ENCODE peak calls at places on chromosomes 13 and 19, in eight cellular contexts. One of them, this sample, is unnamed.
A peak's percentile ranks its signal among the peaks of the same experiment; 100 is the strongest.

GRCh38 chr13:62387642-62388041 is 972.0 kb upstream of the PCDH20 start:
- DNase-seq in NCI-H2107: no peak
- DNase-seq in HEK293T: peak; percentile 46
- DNase-seq in aorta: no peak
- DNase-seq in activated CD8-positive, alpha-beta memory T cell treated with anti-CD3 and anti-CD28 coated beads, Interleukin-2, amount 50 U/mL, for 4 hours: no peak
- DNase-seq in left ventricle myocardium superior: no peak
- DNase-seq in stimulated activated naive CD8-positive, alpha-beta T cell treated with anti-CD3 and anti-CD28 coated beads, Interleukin-15, Interleukin-2, amounts not matched to agents 100 U/mL and 50 U/mL, for 24 hours: no peak
- DNase-seq in kidney glomerular epithelial cell: no peak
- DNase-seq in this sample: no peak

GRCh38 chr19:38266981-38267597 is 2.7 kb downstream of the SPINT2 start:
- DNase-seq in NCI-H2107: no peak
- DNase-seq in HEK293T: no peak
- DNase-seq in aorta: no peak
- DNase-seq in activated CD8-positive, alpha-beta memory T cell treated with anti-CD3 and anti-CD28 coated beads, Interleukin-2, amount 50 U/mL, for 4 hours: no peak
- DNase-seq in left ventricle myocardium superior: no peak
- DNase-seq in stimulated activated naive CD8-positive, alpha-beta T cell treated with anti-CD3 and anti-CD28 coated beads, Interleukin-15, Interleukin-2, amounts not matched to agents 100 U/mL and 50 U/mL, for 24 hours: no peak
- DNase-seq in kidney glomerular epithelial cell: peak; percentile 89
- DNase-seq in this sample: no peak

GRCh38 chr13:55307909-55308308 is 1832.8 kb upstream of the PRR20A start:
- DNase-seq in NCI-H2107: no peak
- DNase-seq in HEK293T: no peak
- DNase-seq in aorta: no peak
- DNase-seq in activated CD8-positive, alpha-beta memory T cell treated with anti-CD3 and anti-CD28 coated beads, Interleukin-2, amount 50 U/mL, for 4 hours: no peak
- DNase-seq in left ventricle myocardium superior: no peak
- DNase-seq in stimulated activated naive CD8-positive, alpha-beta T cell treated with anti-CD3 and anti-CD28 coated beads, Interleukin-15, Interleukin-2, amounts not matched to agents 100 U/mL and 50 U/mL, for 24 hours: no peak
- DNase-seq in kidney glomerular epithelial cell: no peak
- DNase-seq in this sample: no peak

GRCh38 chr13:110868631-110869165 is 46.2 kb downstream of the ANKRD10 start:
- DNase-seq in NCI-H2107: no peak
- DNase-seq in HEK293T: no peak
- DNase-seq in aorta: no peak
- DNase-seq in activated CD8-positive, alpha-beta memory T cell treated with anti-CD3 and anti-CD28 coated beads, Interleukin-2, amount 50 U/mL, for 4 hours: no peak
- DNase-seq in left ventricle myocardium superior: no peak
- DNase-seq in stimulated activated naive CD8-positive, alpha-beta T cell treated with anti-CD3 and anti-CD28 coated beads, Interleukin-15, Interleukin-2, amounts not matched to agents 100 U/mL and 50 U/mL, for 24 hours: no peak
- DNase-seq in kidney glomerular epithelial cell: no peak
- DNase-seq in this sample: no peak

GRCh38 chr13:59374720-59375119 is 789.0 kb downstream of the DIAPH3 start:
- DNase-seq in NCI-H2107: no peak
- DNase-seq in HEK293T: no peak
- DNase-seq in aorta: no peak
- DNase-seq in activated CD8-positive, alpha-beta memory T cell treated with anti-CD3 and anti-CD28 coated beads, Interleukin-2, amount 50 U/mL, for 4 hours: no peak
- DNase-seq in left ventricle myocardium superior: no peak
- DNase-seq in stimulated activated naive CD8-positive, alpha-beta T cell treated with anti-CD3 and anti-CD28 coated beads, Interleukin-15, Interleukin-2, amounts not matched to agents 100 U/mL and 50 U/mL, for 24 hours: no peak
- DNase-seq in kidney glomerular epithelial cell: no peak
- DNase-seq in this sample: no peak

GRCh38 chr19:42091300-42092266 is 15.6 kb downstream of the ZNF574 start:
- DNase-seq in NCI-H2107: no peak
- DNase-seq in HEK293T: no peak
- DNase-seq in aorta: no peak
- DNase-seq in activated CD8-positive, alpha-beta memory T cell treated with anti-CD3 and anti-CD28 coated beads, Interleukin-2, amount 50 U/mL, for 4 hours: no peak
- DNase-seq in left ventricle myocardium superior: no peak
- DNase-seq in stimulated activated naive CD8-positive, alpha-beta T cell treated with anti-CD3 and anti-CD28 coated beads, Interleukin-15, Interleukin-2, amounts not matched to agents 100 U/mL and 50 U/mL, for 24 hours: no peak
- DNase-seq in kidney glomerular epithelial cell: no peak
- DNase-seq in this sample: no peak

GRCh38 chr19:29967623-29968022 is 25.6 kb downstream of the URI1 start:
- DNase-seq in NCI-H2107: no peak
- DNase-seq in HEK293T: no peak
- DNase-seq in aorta: no peak
- DNase-seq in activated CD8-positive, alpha-beta memory T cell treated with anti-CD3 and anti-CD28 coated beads, Interleukin-2, amount 50 U/mL, for 4 hours: no peak
- DNase-seq in left ventricle myocardium superior: no peak
- DNase-seq in stimulated activated naive CD8-positive, alpha-beta T cell treated with anti-CD3 and anti-CD28 coated beads, Interleukin-15, Interleukin-2, amounts not matched to agents 100 U/mL and 50 U/mL, for 24 hours: no peak
- DNase-seq in kidney glomerular epithelial cell: no peak
- DNase-seq in this sample: no peak

GRCh38 chr19:17078920-17079709 is 3.5 kb downstream of the MYO9B start:
- DNase-seq in NCI-H2107: no peak
- DNase-seq in HEK293T: no peak
- DNase-seq in aorta: no peak
- DNase-seq in activated CD8-positive, alpha-beta memory T cell treated with anti-CD3 and anti-CD28 coated beads, Interleukin-2, amount 50 U/mL, for 4 hours: no peak
- DNase-seq in left ventricle myocardium superior: no peak
- DNase-seq in stimulated activated naive CD8-positive, alpha-beta T cell treated with anti-CD3 and anti-CD28 coated beads, Interleukin-15, Interleukin-2, amounts not matched to agents 100 U/mL and 50 U/mL, for 24 hours: no peak
- DNase-seq in kidney glomerular epithelial cell: peak; percentile 50
- DNase-seq in this sample: no peak

GRCh38 chr19:17376935-17377600 is at the start of gene PLVAP:
- DNase-seq in NCI-H2107: no peak
- DNase-seq in HEK293T: no peak
- DNase-seq in aorta: no peak
- DNase-seq in activated CD8-positive, alpha-beta memory T cell treated with anti-CD3 and anti-CD28 coated beads, Interleukin-2, amount 50 U/mL, for 4 hours: no peak
- DNase-seq in left ventricle myocardium superior: peak; percentile 39
- DNase-seq in stimulated activated naive CD8-positive, alpha-beta T cell treated with anti-CD3 and anti-CD28 coated beads, Interleukin-15, Interleukin-2, amounts not matched to agents 100 U/mL and 50 U/mL, for 24 hours: no peak
- DNase-seq in kidney glomerular epithelial cell: no peak
- DNase-seq in this sample: no peak

GRCh38 chr19:15124572-15125231 is 17.5 kb downstream of the SYDE1 start:
- DNase-seq in NCI-H2107: no peak
- DNase-seq in HEK293T: no peak
- DNase-seq in aorta: peak; percentile 91
- DNase-seq in activated CD8-positive, alpha-beta memory T cell treated with anti-CD3 and anti-CD28 coated beads, Interleukin-2, amount 50 U/mL, for 4 hours: no peak
- DNase-seq in left ventricle myocardium superior: no peak
- DNase-seq in stimulated activated naive CD8-positive, alpha-beta T cell treated with anti-CD3 and anti-CD28 coated beads, Interleukin-15, Interleukin-2, amounts not matched to agents 100 U/mL and 50 U/mL, for 24 hours: no peak
- DNase-seq in kidney glomerular epithelial cell: no peak
- DNase-seq in this sample: no peak

GRCh38 chr13:66803013-66803739 is 427.0 kb downstream of the PCDH9 start:
- DNase-seq in NCI-H2107: no peak
- DNase-seq in HEK293T: peak; percentile 68
- DNase-seq in aorta: no peak
- DNase-seq in activated CD8-positive, alpha-beta memory T cell treated with anti-CD3 and anti-CD28 coated beads, Interleukin-2, amount 50 U/mL, for 4 hours: no peak
- DNase-seq in left ventricle myocardium superior: no peak
- DNase-seq in stimulated activated naive CD8-positive, alpha-beta T cell treated with anti-CD3 and anti-CD28 coated beads, Interleukin-15, Interleukin-2, amounts not matched to agents 100 U/mL and 50 U/mL, for 24 hours: no peak
- DNase-seq in kidney glomerular epithelial cell: no peak
- DNase-seq in this sample: no peak

GRCh38 chr13:76023644-76024043 is 387.5 kb downstream of the LMO7 start:
- DNase-seq in NCI-H2107: no peak
- DNase-seq in HEK293T: no peak
- DNase-seq in aorta: no peak
- DNase-seq in activated CD8-positive, alpha-beta memory T cell treated with anti-CD3 and anti-CD28 coated beads, Interleukin-2, amount 50 U/mL, for 4 hours: no peak
- DNase-seq in left ventricle myocardium superior: no peak
- DNase-seq in stimulated activated naive CD8-positive, alpha-beta T cell treated with anti-CD3 and anti-CD28 coated beads, Interleukin-15, Interleukin-2, amounts not matched to agents 100 U/mL and 50 U/mL, for 24 hours: no peak
- DNase-seq in kidney glomerular epithelial cell: no peak
- DNase-seq in this sample: no peak

GRCh38 chr19:38544569-38545315 is 73.0 kb downstream of the MAP4K1 start:
- DNase-seq in NCI-H2107: no peak
- DNase-seq in HEK293T: no peak
- DNase-seq in aorta: no peak
- DNase-seq in activated CD8-positive, alpha-beta memory T cell treated with anti-CD3 and anti-CD28 coated beads, Interleukin-2, amount 50 U/mL, for 4 hours: no peak
- DNase-seq in left ventricle myocardium superior: no peak
- DNase-seq in stimulated activated naive CD8-positive, alpha-beta T cell treated with anti-CD3 and anti-CD28 coated beads, Interleukin-15, Interleukin-2, amounts not matched to agents 100 U/mL and 50 U/mL, for 24 hours: no peak
- DNase-seq in kidney glomerular epithelial cell: no peak
- DNase-seq in this sample: no peak

GRCh38 chr19:34155686-34156085 is 16.6 kb upstream of the LSM14A start:
- DNase-seq in NCI-H2107: no peak
- DNase-seq in HEK293T: no peak
- DNase-seq in aorta: no peak
- DNase-seq in activated CD8-positive, alpha-beta memory T cell treated with anti-CD3 and anti-CD28 coated beads, Interleukin-2, amount 50 U/mL, for 4 hours: no peak
- DNase-seq in left ventricle myocardium superior: no peak
- DNase-seq in stimulated activated naive CD8-positive, alpha-beta T cell treated with anti-CD3 and anti-CD28 coated beads, Interleukin-15, Interleukin-2, amounts not matched to agents 100 U/mL and 50 U/mL, for 24 hours: no peak
- DNase-seq in kidney glomerular epithelial cell: no peak
- DNase-seq in this sample: no peak

GRCh38 chr13:21330126-21330861 is 128.8 kb downstream of the ZDHHC20 start:
- DNase-seq in NCI-H2107: no peak
- DNase-seq in HEK293T: no peak
- DNase-seq in aorta: no peak
- DNase-seq in activated CD8-positive, alpha-beta memory T cell treated with anti-CD3 and anti-CD28 coated beads, Interleukin-2, amount 50 U/mL, for 4 hours: no peak
- DNase-seq in left ventricle myocardium superior: no peak
- DNase-seq in stimulated activated naive CD8-positive, alpha-beta T cell treated with anti-CD3 and anti-CD28 coated beads, Interleukin-15, Interleukin-2, amounts not matched to agents 100 U/mL and 50 U/mL, for 24 hours: no peak
- DNase-seq in kidney glomerular epithelial cell: no peak
- DNase-seq in this sample: no peak

GRCh38 chr13:24063281-24063851 is 97.2 kb upstream of the SPATA13 start:
- DNase-seq in NCI-H2107: no peak
- DNase-seq in HEK293T: no peak
- DNase-seq in aorta: no peak
- DNase-seq in activated CD8-positive, alpha-beta memory T cell treated with anti-CD3 and anti-CD28 coated beads, Interleukin-2, amount 50 U/mL, for 4 hours: no peak
- DNase-seq in left ventricle myocardium superior: no peak
- DNase-seq in stimulated activated naive CD8-positive, alpha-beta T cell treated with anti-CD3 and anti-CD28 coated beads, Interleukin-15, Interleukin-2, amounts not matched to agents 100 U/mL and 50 U/mL, for 24 hours: no peak
- DNase-seq in kidney glomerular epithelial cell: no peak
- DNase-seq in this sample: peak; percentile 1

GRCh38 chr19:57664269-57665127 is 4.2 kb upstream of the ZSCAN4 start:
- DNase-seq in NCI-H2107: no peak
- DNase-seq in HEK293T: peak; percentile 31
- DNase-seq in aorta: peak; percentile 79
- DNase-seq in activated CD8-positive, alpha-beta memory T cell treated with anti-CD3 and anti-CD28 coated beads, Interleukin-2, amount 50 U/mL, for 4 hours: no peak
- DNase-seq in left ventricle myocardium superior: peak; percentile 80
- DNase-seq in stimulated activated naive CD8-positive, alpha-beta T cell treated with anti-CD3 and anti-CD28 coated beads, Interleukin-15, Interleukin-2, amounts not matched to agents 100 U/mL and 50 U/mL, for 24 hours: peak; percentile 9
- DNase-seq in kidney glomerular epithelial cell: peak; percentile 3
- DNase-seq in this sample: no peak

GRCh38 chr19:35555301-35556005 is 8.0 kb downstream of the ATP4A start:
- DNase-seq in NCI-H2107: no peak
- DNase-seq in HEK293T: peak; percentile 54
- DNase-seq in aorta: no peak
- DNase-seq in activated CD8-positive, alpha-beta memory T cell treated with anti-CD3 and anti-CD28 coated beads, Interleukin-2, amount 50 U/mL, for 4 hours: no peak
- DNase-seq in left ventricle myocardium superior: no peak
- DNase-seq in stimulated activated naive CD8-positive, alpha-beta T cell treated with anti-CD3 and anti-CD28 coated beads, Interleukin-15, Interleukin-2, amounts not matched to agents 100 U/mL and 50 U/mL, for 24 hours: no peak
- DNase-seq in kidney glomerular epithelial cell: no peak
- DNase-seq in this sample: no peak

GRCh38 chr19:52214241-52214640 is 24.4 kb downstream of the PPP2R1A start:
- DNase-seq in NCI-H2107: no peak
- DNase-seq in HEK293T: no peak
- DNase-seq in aorta: peak; percentile 39
- DNase-seq in activated CD8-positive, alpha-beta memory T cell treated with anti-CD3 and anti-CD28 coated beads, Interleukin-2, amount 50 U/mL, for 4 hours: no peak
- DNase-seq in left ventricle myocardium superior: no peak
- DNase-seq in stimulated activated naive CD8-positive, alpha-beta T cell treated with anti-CD3 and anti-CD28 coated beads, Interleukin-15, Interleukin-2, amounts not matched to agents 100 U/mL and 50 U/mL, for 24 hours: no peak
- DNase-seq in kidney glomerular epithelial cell: no peak
- DNase-seq in this sample: no peak

GRCh38 chr13:42696191-42696590 is 85.2 kb upstream of the FAM216B start:
- DNase-seq in NCI-H2107: no peak
- DNase-seq in HEK293T: no peak
- DNase-seq in aorta: no peak
- DNase-seq in activated CD8-positive, alpha-beta memory T cell treated with anti-CD3 and anti-CD28 coated beads, Interleukin-2, amount 50 U/mL, for 4 hours: no peak
- DNase-seq in left ventricle myocardium superior: no peak
- DNase-seq in stimulated activated naive CD8-positive, alpha-beta T cell treated with anti-CD3 and anti-CD28 coated beads, Interleukin-15, Interleukin-2, amounts not matched to agents 100 U/mL and 50 U/mL, for 24 hours: no peak
- DNase-seq in kidney glomerular epithelial cell: peak; percentile 76
- DNase-seq in this sample: no peak

GRCh38 chr13:113973218-113974164 is at the start of gene C13orf46:
- DNase-seq in NCI-H2107: no peak
- DNase-seq in HEK293T: no peak
- DNase-seq in aorta: peak; percentile 73
- DNase-seq in activated CD8-positive, alpha-beta memory T cell treated with anti-CD3 and anti-CD28 coated beads, Interleukin-2, amount 50 U/mL, for 4 hours: no peak
- DNase-seq in left ventricle myocardium superior: peak; percentile 25
- DNase-seq in stimulated activated naive CD8-positive, alpha-beta T cell treated with anti-CD3 and anti-CD28 coated beads, Interleukin-15, Interleukin-2, amounts not matched to agents 100 U/mL and 50 U/mL, for 24 hours: no peak
- DNase-seq in kidney glomerular epithelial cell: no peak
- DNase-seq in this sample: no peak

GRCh38 chr19:19514215-19514633 is 1.1 kb downstream of the TSSK6 start:
- DNase-seq in NCI-H2107: no peak
- DNase-seq in HEK293T: no peak
- DNase-seq in aorta: peak; percentile 90
- DNase-seq in activated CD8-positive, alpha-beta memory T cell treated with anti-CD3 and anti-CD28 coated beads, Interleukin-2, amount 50 U/mL, for 4 hours: no peak
- DNase-seq in left ventricle myocardium superior: peak; percentile 90
- DNase-seq in stimulated activated naive CD8-positive, alpha-beta T cell treated with anti-CD3 and anti-CD28 coated beads, Interleukin-15, Interleukin-2, amounts not matched to agents 100 U/mL and 50 U/mL, for 24 hours: peak; percentile 23
- DNase-seq in kidney glomerular epithelial cell: no peak
- DNase-seq in this sample: no peak

GRCh38 chr13:73462241-73462640 is 403.4 kb downstream of the KLF5 start:
- DNase-seq in NCI-H2107: no peak
- DNase-seq in HEK293T: no peak
- DNase-seq in aorta: no peak
- DNase-seq in activated CD8-positive, alpha-beta memory T cell treated with anti-CD3 and anti-CD28 coated beads, Interleukin-2, amount 50 U/mL, for 4 hours: no peak
- DNase-seq in left ventricle myocardium superior: no peak
- DNase-seq in stimulated activated naive CD8-positive, alpha-beta T cell treated with anti-CD3 and anti-CD28 coated beads, Interleukin-15, Interleukin-2, amounts not matched to agents 100 U/mL and 50 U/mL, for 24 hours: no peak
- DNase-seq in kidney glomerular epithelial cell: no peak
- DNase-seq in this sample: no peak

GRCh38 chr19:32581704-32582164 is 744 bp downstream of the PDCD5 start:
- DNase-seq in NCI-H2107: no peak
- DNase-seq in HEK293T: peak; percentile 35
- DNase-seq in aorta: no peak
- DNase-seq in activated CD8-positive, alpha-beta memory T cell treated with anti-CD3 and anti-CD28 coated beads, Interleukin-2, amount 50 U/mL, for 4 hours: no peak
- DNase-seq in left ventricle myocardium superior: peak; percentile 47
- DNase-seq in stimulated activated naive CD8-positive, alpha-beta T cell treated with anti-CD3 and anti-CD28 coated beads, Interleukin-15, Interleukin-2, amounts not matched to agents 100 U/mL and 50 U/mL, for 24 hours: peak; percentile 20
- DNase-seq in kidney glomerular epithelial cell: no peak
- DNase-seq in this sample: peak; percentile 12

GRCh38 chr19:11345122-11345752 is 831 bp downstream of the TMEM205 start:
- DNase-seq in NCI-H2107: no peak
- DNase-seq in HEK293T: no peak
- DNase-seq in aorta: no peak
- DNase-seq in activated CD8-positive, alpha-beta memory T cell treated with anti-CD3 and anti-CD28 coated beads, Interleukin-2, amount 50 U/mL, for 4 hours: no peak
- DNase-seq in left ventricle myocardium superior: no peak
- DNase-seq in stimulated activated naive CD8-positive, alpha-beta T cell treated with anti-CD3 and anti-CD28 coated beads, Interleukin-15, Interleukin-2, amounts not matched to agents 100 U/mL and 50 U/mL, for 24 hours: no peak
- DNase-seq in kidney glomerular epithelial cell: no peak
- DNase-seq in this sample: no peak

GRCh38 chr19:29807178-29807577 is 4.6 kb upstream of the CCNE1 start:
- DNase-seq in NCI-H2107: no peak
- DNase-seq in HEK293T: no peak
- DNase-seq in aorta: peak; percentile 58
- DNase-seq in activated CD8-positive, alpha-beta memory T cell treated with anti-CD3 and anti-CD28 coated beads, Interleukin-2, amount 50 U/mL, for 4 hours: no peak
- DNase-seq in left ventricle myocardium superior: no peak
- DNase-seq in stimulated activated naive CD8-positive, alpha-beta T cell treated with anti-CD3 and anti-CD28 coated beads, Interleukin-15, Interleukin-2, amounts not matched to agents 100 U/mL and 50 U/mL, for 24 hours: no peak
- DNase-seq in kidney glomerular epithelial cell: no peak
- DNase-seq in this sample: no peak

GRCh38 chr19:41413947-41414346 is 13.2 kb downstream of the B3GNT8 start:
- DNase-seq in NCI-H2107: no peak
- DNase-seq in HEK293T: no peak
- DNase-seq in aorta: no peak
- DNase-seq in activated CD8-positive, alpha-beta memory T cell treated with anti-CD3 and anti-CD28 coated beads, Interleukin-2, amount 50 U/mL, for 4 hours: no peak
- DNase-seq in left ventricle myocardium superior: no peak
- DNase-seq in stimulated activated naive CD8-positive, alpha-beta T cell treated with anti-CD3 and anti-CD28 coated beads, Interleukin-15, Interleukin-2, amounts not matched to agents 100 U/mL and 50 U/mL, for 24 hours: no peak
- DNase-seq in kidney glomerular epithelial cell: no peak
- DNase-seq in this sample: no peak

GRCh38 chr13:64871742-64872141 is 2358.4 kb downstream of the PCDH9 start:
- DNase-seq in NCI-H2107: no peak
- DNase-seq in HEK293T: no peak
- DNase-seq in aorta: no peak
- DNase-seq in activated CD8-positive, alpha-beta memory T cell treated with anti-CD3 and anti-CD28 coated beads, Interleukin-2, amount 50 U/mL, for 4 hours: no peak
- DNase-seq in left ventricle myocardium superior: no peak
- DNase-seq in stimulated activated naive CD8-positive, alpha-beta T cell treated with anti-CD3 and anti-CD28 coated beads, Interleukin-15, Interleukin-2, amounts not matched to agents 100 U/mL and 50 U/mL, for 24 hours: no peak
- DNase-seq in kidney glomerular epithelial cell: no peak
- DNase-seq in this sample: no peak

GRCh38 chr19:10784257-10784656 is 51.8 kb downstream of the TMED1 start:
- DNase-seq in NCI-H2107: no peak
- DNase-seq in HEK293T: no peak
- DNase-seq in aorta: no peak
- DNase-seq in activated CD8-positive, alpha-beta memory T cell treated with anti-CD3 and anti-CD28 coated beads, Interleukin-2, amount 50 U/mL, for 4 hours: no peak
- DNase-seq in left ventricle myocardium superior: peak; percentile 56
- DNase-seq in stimulated activated naive CD8-positive, alpha-beta T cell treated with anti-CD3 and anti-CD28 coated beads, Interleukin-15, Interleukin-2, amounts not matched to agents 100 U/mL and 50 U/mL, for 24 hours: no peak
- DNase-seq in kidney glomerular epithelial cell: no peak
- DNase-seq in this sample: no peak

GRCh38 chr19:1469936-1470863 is 8.8 kb downstream of the C19orf25 start:
- DNase-seq in NCI-H2107: no peak
- DNase-seq in HEK293T: peak; percentile 52
- DNase-seq in aorta: no peak
- DNase-seq in activated CD8-positive, alpha-beta memory T cell treated with anti-CD3 and anti-CD28 coated beads, Interleukin-2, amount 50 U/mL, for 4 hours: peak; percentile 72
- DNase-seq in left ventricle myocardium superior: peak; percentile 68
- DNase-seq in stimulated activated naive CD8-positive, alpha-beta T cell treated with anti-CD3 and anti-CD28 coated beads, Interleukin-15, Interleukin-2, amounts not matched to agents 100 U/mL and 50 U/mL, for 24 hours: peak; percentile 75
- DNase-seq in kidney glomerular epithelial cell: no peak
- DNase-seq in this sample: no peak

GRCh38 chr13:113947321-113948033 is 26.4 kb downstream of the C13orf46 start:
- DNase-seq in NCI-H2107: no peak
- DNase-seq in HEK293T: no peak
- DNase-seq in aorta: peak; percentile 87
- DNase-seq in activated CD8-positive, alpha-beta memory T cell treated with anti-CD3 and anti-CD28 coated beads, Interleukin-2, amount 50 U/mL, for 4 hours: no peak
- DNase-seq in left ventricle myocardium superior: peak; percentile 72
- DNase-seq in stimulated activated naive CD8-positive, alpha-beta T cell treated with anti-CD3 and anti-CD28 coated beads, Interleukin-15, Interleukin-2, amounts not matched to agents 100 U/mL and 50 U/mL, for 24 hours: no peak
- DNase-seq in kidney glomerular epithelial cell: peak; percentile 26
- DNase-seq in this sample: no peak

GRCh38 chr19:50046649-50047503 is 21.1 kb downstream of the ZNF473 start:
- DNase-seq in NCI-H2107: no peak
- DNase-seq in HEK293T: peak; percentile 48
- DNase-seq in aorta: peak; percentile 88
- DNase-seq in activated CD8-positive, alpha-beta memory T cell treated with anti-CD3 and anti-CD28 coated beads, Interleukin-2, amount 50 U/mL, for 4 hours: peak; percentile 64
- DNase-seq in left ventricle myocardium superior: peak; percentile 50
- DNase-seq in stimulated activated naive CD8-positive, alpha-beta T cell treated with anti-CD3 and anti-CD28 coated beads, Interleukin-15, Interleukin-2, amounts not matched to agents 100 U/mL and 50 U/mL, for 24 hours: peak; percentile 64
- DNase-seq in kidney glomerular epithelial cell: peak; percentile 5
- DNase-seq in this sample: peak; percentile 29

GRCh38 chr19:54208784-54209057 is 8.1 kb downstream of the RPS9 start:
- DNase-seq in NCI-H2107: no peak
- DNase-seq in HEK293T: no peak
- DNase-seq in aorta: peak; percentile 69
- DNase-seq in activated CD8-positive, alpha-beta memory T cell treated with anti-CD3 and anti-CD28 coated beads, Interleukin-2, amount 50 U/mL, for 4 hours: no peak
- DNase-seq in left ventricle myocardium superior: no peak
- DNase-seq in stimulated activated naive CD8-positive, alpha-beta T cell treated with anti-CD3 and anti-CD28 coated beads, Interleukin-15, Interleukin-2, amounts not matched to agents 100 U/mL and 50 U/mL, for 24 hours: no peak
- DNase-seq in kidney glomerular epithelial cell: no peak
- DNase-seq in this sample: no peak

GRCh38 chr13:41942462-41943094 is 18.3 kb downstream of the VWA8 start:
- DNase-seq in NCI-H2107: no peak
- DNase-seq in HEK293T: peak; percentile 17
- DNase-seq in aorta: no peak
- DNase-seq in activated CD8-positive, alpha-beta memory T cell treated with anti-CD3 and anti-CD28 coated beads, Interleukin-2, amount 50 U/mL, for 4 hours: no peak
- DNase-seq in left ventricle myocardium superior: no peak
- DNase-seq in stimulated activated naive CD8-positive, alpha-beta T cell treated with anti-CD3 and anti-CD28 coated beads, Interleukin-15, Interleukin-2, amounts not matched to agents 100 U/mL and 50 U/mL, for 24 hours: no peak
- DNase-seq in kidney glomerular epithelial cell: peak; percentile 38
- DNase-seq in this sample: no peak

This sample was measured in NCI-H187.